ENCODE peak calls at places on chromosomes 13 and 19, in four cellular contexts. N is left ventricle myocardium inferior, P is astrocyte, U is stomach. V is an unnamed sample.

GRCh38 chr13:77330009-77330471 is 3.1 kb upstream of the MYCBP2 start:
- DNase-seq in U (no peak), N (no peak), P (no peak), V (no peak)

GRCh38 chr19:49132974-49133609 is 13.7 kb downstream of the PPFIA3 start:
- DNase-seq in P (no peak), N (peak), U (peak), V (no peak)

GRCh38 chr13:93386191-93386590 is 159.6 kb downstream of the GPC6 start:
- DNase-seq in U (no peak), P (no peak), N (no peak), V (no peak)

GRCh38 chr13:22064854-22065646 is 394.2 kb downstream of the FGF9 start:
- DNase-seq in P (no peak), U (no peak), N (no peak), V (no peak)

GRCh38 chr19:7112675-7113074 is 43.2 kb downstream of the ZNF557 start:
- DNase-seq in N (no peak), P (no peak), U (no peak), V (no peak)

GRCh38 chr19:48637948-48638830 is 1.0 kb upstream of the DBP start:
- DNase-seq in P (peak), N (peak), U (peak), V (peak)

GRCh38 chr13:114131581-114132418 is 623 bp downstream of the RASA3 start:
- DNase-seq in U (no peak), N (peak), P (peak), V (no peak)

GRCh38 chr13:103145476-103145875 is 79.3 kb upstream of the SLC10A2 start:
- DNase-seq in N (no peak), U (no peak), P (no peak), V (no peak)

GRCh38 chr19:43504426-43505185 is at the start of gene PHLDB3:
- DNase-seq in U (peak), N (no peak), P (no peak), V (no peak)

GRCh38 chr13:39887424-39887823 is 232.0 kb downstream of the COG6 start:
- DNase-seq in U (no peak), P (no peak), N (no peak), V (no peak)

GRCh38 chr19:10727599-10728250 is 9.8 kb downstream of the DNM2 start:
- DNase-seq in N (no peak), U (no peak), P (no peak), V (no peak)

GRCh38 chr13:31957772-31958171 is 73.8 kb upstream of the FRY start:
- DNase-seq in U (no peak), N (no peak), P (no peak), V (no peak)

GRCh38 chr13:104949840-104950805 is 1585.3 kb downstream of the EFNB2 start:
- DNase-seq in P (peak), U (no peak), N (no peak), V (no peak)

GRCh38 chr19:10260141-10260584 is 8.1 kb downstream of the MRPL4 start:
- DNase-seq in P (peak), N (no peak), U (peak), V (no peak)

DNA sequence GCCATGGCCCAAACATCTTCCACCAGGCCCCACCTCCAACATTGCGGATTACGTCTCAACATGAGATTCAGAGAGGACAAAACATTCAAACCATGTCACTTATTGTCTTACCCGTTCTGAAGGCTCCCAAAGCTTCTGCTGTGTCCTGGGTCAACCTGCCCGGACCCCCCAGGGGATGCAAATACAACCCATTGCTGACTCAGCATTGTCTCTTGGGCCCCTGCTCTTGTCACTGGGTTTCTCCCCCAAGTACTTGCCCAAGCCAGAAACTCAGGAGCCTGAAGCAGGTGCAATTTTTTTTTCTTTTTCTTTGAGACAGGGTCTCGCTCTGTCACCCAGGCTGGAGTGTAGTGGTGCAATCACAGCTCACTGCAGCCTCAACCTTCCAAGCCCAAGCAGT is 144.5 kb downstream of the KCTD15 start:
- DNase-seq in U (no peak), N (no peak), P (no peak), V (no peak)
- TF ChIP-seq CTCF in U (no peak), N (no peak), P (no peak), V (no peak)

DNA sequence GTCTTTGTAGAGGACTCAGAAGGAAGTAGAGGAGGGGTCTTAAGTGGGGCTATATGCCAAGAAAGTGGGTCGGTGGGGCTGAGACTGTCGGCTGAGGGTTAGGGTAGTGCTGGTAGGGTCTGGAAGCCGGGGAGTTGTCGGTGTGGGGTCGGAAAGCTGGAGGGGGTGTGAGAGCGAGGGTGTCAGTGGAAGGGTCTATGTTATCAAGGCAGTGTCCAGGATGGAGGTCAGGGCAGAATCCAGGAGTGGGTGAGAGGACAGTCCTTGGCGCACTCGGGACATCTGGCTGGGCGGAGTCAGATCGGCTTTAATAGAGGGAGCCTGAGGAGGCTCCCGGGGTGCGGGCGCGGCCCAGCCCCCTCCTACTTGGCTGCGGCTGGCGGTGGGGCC is 1.7 kb downstream of the HSPB6 start:
- DNase-seq in U (no peak), N (no peak), P (no peak), V (no peak)
- H3K4me3 ChIP-seq in U (peak), N (peak), P (peak), V (peak)

GRCh38 chr13:42660367-42660965 is 86.5 kb downstream of the TNFSF11 start:
- DNase-seq in U (no peak), N (no peak), P (no peak), V (peak)
- TF ChIP-seq CTCF in U (no peak), N (peak), P (peak), V (peak)

GRCh38 chr19:35005256-35005977 is 5.3 kb downstream of the GRAMD1A start:
- DNase-seq in P (no peak), N (no peak), U (no peak), V (no peak)
- H3K4me3 ChIP-seq in P (no peak), N (no peak), U (no peak), V (no peak)